ENCODE peak calls at places on chromosomes 12 and 14, in four cellular contexts. D is endothelial cell, C is NCI-H1694, T is NCI-H2081. G is an unnamed sample.

GRCh38 chr14:44833376-44833775 is 128.4 kb downstream of the KLHL28 start:
- DNase-seq in C (no peak), D (no peak), T (no peak), G (no peak)

GRCh38 chr14:97517566-97518234 is 720.5 kb downstream of the VRK1 start:
- DNase-seq in C (no peak), D (no peak), T (no peak), G (no peak)

GRCh38 chr12:46362895-46363581 is 9.5 kb downstream of the SLC38A2 start:
- DNase-seq in T (no peak), D (no peak), C (no peak), G (no peak)

GRCh38 chr14:68599896-68600620 is 192.8 kb downstream of the ZFP36L1 start:
- DNase-seq in T (no peak), D (no peak), C (no peak), G (no peak)

GRCh38 chr12:46547421-46548340 is 175.1 kb upstream of the SLC38A2 start:
- DNase-seq in C (no peak), D (no peak), T (no peak), G (no peak)

GRCh38 chr12:43132291-43132690 is 419.7 kb downstream of the ADAMTS20 start:
- DNase-seq in C (no peak), T (no peak), D (no peak), G (no peak)

GRCh38 chr12:96194901-96195844 is 998 bp downstream of the ELK3 start:
- DNase-seq in C (no peak), D (no peak), T (no peak), G (peak)

GRCh38 chr12:32828552-32828951 is 68.0 kb downstream of the PKP2 start:
- DNase-seq in D (no peak), T (no peak), C (no peak), G (no peak)

GRCh38 chr14:32044454-32044853 is 32.6 kb upstream of the ARHGAP5 start:
- DNase-seq in T (no peak), D (no peak), C (no peak), G (no peak)

GRCh38 chr12:68474467-68475204 is 136.1 kb upstream of the RAP1B start:
- DNase-seq in C (no peak), D (no peak), T (no peak), G (no peak)

GRCh38 chr14:97948841-97949240 is 1151.7 kb downstream of the VRK1 start:
- DNase-seq in T (no peak), C (no peak), D (no peak), G (no peak)

GRCh38 chr14:64773577-64773976 is 69.4 kb downstream of the PLEKHG3 start:
- DNase-seq in C (no peak), D (no peak), T (no peak), G (no peak)

GRCh38 chr14:101077511-101078074 is 174.1 kb upstream of the RTL1 start:
- DNase-seq in D (no peak), T (no peak), C (no peak), G (no peak)

GRCh38 chr12:64625243-64626077 is 15.2 kb downstream of the RASSF3 start:
- DNase-seq in D (peak), C (no peak), T (no peak), G (peak)

GRCh38 chr12:101021911-101022388 is 188.1 kb downstream of the SLC5A8 start:
- DNase-seq in T (no peak), C (no peak), D (no peak), G (no peak)

GRCh38 chr14:94907626-94908261 is 137.8 kb upstream of the GSC start:
- DNase-seq in T (no peak), D (no peak), C (no peak), G (no peak)

GRCh38 chr12:92105676-92106075 is 40.0 kb downstream of the BTG1 start:
- DNase-seq in T (no peak), D (no peak), C (no peak), G (peak)